ENCODE peak calls at places on chromosomes 3 and 15, in five cellular contexts. One of them, this sample, is unnamed.

GRCh38 chr3:43613980-43614379 is 7.8 kb downstream of the ANO10 start:
- DNase-seq in RWPE1: no peak
- DNase-seq in psoas muscle: no peak
- DNase-seq in NCI-H1092 treated with DMSO at 0.1 percent for 48 hours: no peak
- DNase-seq in stimulated activated naive B cell treated with anti-CD40 and anti-IgM and Interleukin-4, amounts not matched to agents 10 μg/mL and 1 μg/mL and 100 μg/mL, for 72 hours: no peak
- DNase-seq in this sample: no peak

GRCh38 chr3:114214542-114215341 is 22.6 kb downstream of the ZNF80 start:
- DNase-seq in RWPE1: no peak
- DNase-seq in psoas muscle: no peak
- DNase-seq in NCI-H1092 treated with DMSO at 0.1 percent for 48 hours: no peak
- DNase-seq in stimulated activated naive B cell treated with anti-CD40 and anti-IgM and Interleukin-4, amounts not matched to agents 10 μg/mL and 1 μg/mL and 100 μg/mL, for 72 hours: no peak
- DNase-seq in this sample: peak; percentile 30

GRCh38 chr15:65310431-65311137 is 6.1 kb downstream of the RNU5B-1 start:
- DNase-seq in RWPE1: no peak
- DNase-seq in psoas muscle: no peak
- DNase-seq in NCI-H1092 treated with DMSO at 0.1 percent for 48 hours: no peak
- DNase-seq in stimulated activated naive B cell treated with anti-CD40 and anti-IgM and Interleukin-4, amounts not matched to agents 10 μg/mL and 1 μg/mL and 100 μg/mL, for 72 hours: no peak
- DNase-seq in this sample: no peak

GRCh38 chr3:119582178-119582577 is 2.9 kb downstream of the ADPRH start:
- DNase-seq in RWPE1: no peak
- DNase-seq in psoas muscle: no peak
- DNase-seq in NCI-H1092 treated with DMSO at 0.1 percent for 48 hours: no peak
- DNase-seq in stimulated activated naive B cell treated with anti-CD40 and anti-IgM and Interleukin-4, amounts not matched to agents 10 μg/mL and 1 μg/mL and 100 μg/mL, for 72 hours: no peak
- DNase-seq in this sample: peak; percentile 48

GRCh38 chr3:173502983-173503568 is 105.5 kb downstream of the NLGN1 start:
- DNase-seq in RWPE1: no peak
- DNase-seq in psoas muscle: no peak
- DNase-seq in NCI-H1092 treated with DMSO at 0.1 percent for 48 hours: peak; percentile 59
- DNase-seq in stimulated activated naive B cell treated with anti-CD40 and anti-IgM and Interleukin-4, amounts not matched to agents 10 μg/mL and 1 μg/mL and 100 μg/mL, for 72 hours: no peak
- DNase-seq in this sample: no peak

GRCh38 chr3:38651153-38651789 is 1.8 kb upstream of the SCN5A start:
- DNase-seq in RWPE1: peak; percentile 34
- DNase-seq in psoas muscle: peak; percentile 67
- DNase-seq in NCI-H1092 treated with DMSO at 0.1 percent for 48 hours: peak; percentile 37
- DNase-seq in stimulated activated naive B cell treated with anti-CD40 and anti-IgM and Interleukin-4, amounts not matched to agents 10 μg/mL and 1 μg/mL and 100 μg/mL, for 72 hours: peak; percentile 44
- DNase-seq in this sample: peak; percentile 66

GRCh38 chr15:77228831-77229230 is 157.9 kb upstream of the TSPAN3 start:
- DNase-seq in RWPE1: no peak
- DNase-seq in psoas muscle: no peak
- DNase-seq in NCI-H1092 treated with DMSO at 0.1 percent for 48 hours: no peak
- DNase-seq in stimulated activated naive B cell treated with anti-CD40 and anti-IgM and Interleukin-4, amounts not matched to agents 10 μg/mL and 1 μg/mL and 100 μg/mL, for 72 hours: no peak
- DNase-seq in this sample: no peak

GRCh38 chr15:96346409-96346808 is 15.9 kb downstream of the NR2F2 start:
- DNase-seq in RWPE1: no peak
- DNase-seq in psoas muscle: no peak
- DNase-seq in NCI-H1092 treated with DMSO at 0.1 percent for 48 hours: no peak
- DNase-seq in stimulated activated naive B cell treated with anti-CD40 and anti-IgM and Interleukin-4, amounts not matched to agents 10 μg/mL and 1 μg/mL and 100 μg/mL, for 72 hours: no peak
- DNase-seq in this sample: no peak

GRCh38 chr3:105953831-105954230 is 85.0 kb upstream of the CBLB start:
- DNase-seq in RWPE1: no peak
- DNase-seq in psoas muscle: no peak
- DNase-seq in NCI-H1092 treated with DMSO at 0.1 percent for 48 hours: no peak
- DNase-seq in stimulated activated naive B cell treated with anti-CD40 and anti-IgM and Interleukin-4, amounts not matched to agents 10 μg/mL and 1 μg/mL and 100 μg/mL, for 72 hours: no peak
- DNase-seq in this sample: no peak

GRCh38 chr3:188211476-188211875 is 57.5 kb downstream of the LPP start:
- DNase-seq in RWPE1: no peak
- DNase-seq in psoas muscle: no peak
- DNase-seq in NCI-H1092 treated with DMSO at 0.1 percent for 48 hours: no peak
- DNase-seq in stimulated activated naive B cell treated with anti-CD40 and anti-IgM and Interleukin-4, amounts not matched to agents 10 μg/mL and 1 μg/mL and 100 μg/mL, for 72 hours: no peak
- DNase-seq in this sample: no peak

GRCh38 chr3:187112934-187113793 is 26.1 kb downstream of the RPL39L start:
- DNase-seq in RWPE1: peak; percentile 20
- DNase-seq in psoas muscle: no peak
- DNase-seq in NCI-H1092 treated with DMSO at 0.1 percent for 48 hours: peak; percentile 5
- DNase-seq in stimulated activated naive B cell treated with anti-CD40 and anti-IgM and Interleukin-4, amounts not matched to agents 10 μg/mL and 1 μg/mL and 100 μg/mL, for 72 hours: no peak
- DNase-seq in this sample: no peak

GRCh38 chr15:69059170-69059943 is 44.9 kb downstream of the NOX5 start:
- DNase-seq in RWPE1: peak; percentile 94
- DNase-seq in psoas muscle: peak; percentile 88
- DNase-seq in NCI-H1092 treated with DMSO at 0.1 percent for 48 hours: peak; percentile 61
- DNase-seq in stimulated activated naive B cell treated with anti-CD40 and anti-IgM and Interleukin-4, amounts not matched to agents 10 μg/mL and 1 μg/mL and 100 μg/mL, for 72 hours: peak; percentile 44
- DNase-seq in this sample: peak; percentile 52

GRCh38 chr3:48960841-48961413 is 29.1 kb upstream of the P4HTM start:
- DNase-seq in RWPE1: no peak
- DNase-seq in psoas muscle: no peak
- DNase-seq in NCI-H1092 treated with DMSO at 0.1 percent for 48 hours: no peak
- DNase-seq in stimulated activated naive B cell treated with anti-CD40 and anti-IgM and Interleukin-4, amounts not matched to agents 10 μg/mL and 1 μg/mL and 100 μg/mL, for 72 hours: no peak
- DNase-seq in this sample: no peak

GRCh38 chr3:46276497-46277099 is 34.3 kb downstream of the CCR3 start:
- DNase-seq in RWPE1: peak; percentile 15
- DNase-seq in psoas muscle: no peak
- DNase-seq in NCI-H1092 treated with DMSO at 0.1 percent for 48 hours: peak; percentile 3
- DNase-seq in stimulated activated naive B cell treated with anti-CD40 and anti-IgM and Interleukin-4, amounts not matched to agents 10 μg/mL and 1 μg/mL and 100 μg/mL, for 72 hours: peak; percentile 66
- DNase-seq in this sample: peak; percentile 74

GRCh38 chr15:74773329-74773728 is 8.6 kb upstream of the CSK start:
- DNase-seq in RWPE1: no peak
- DNase-seq in psoas muscle: no peak
- DNase-seq in NCI-H1092 treated with DMSO at 0.1 percent for 48 hours: no peak
- DNase-seq in stimulated activated naive B cell treated with anti-CD40 and anti-IgM and Interleukin-4, amounts not matched to agents 10 μg/mL and 1 μg/mL and 100 μg/mL, for 72 hours: no peak
- DNase-seq in this sample: no peak

GRCh38 chr3:119120480-119120879 is 25.5 kb upstream of the TEX55 start:
- DNase-seq in RWPE1: no peak
- DNase-seq in psoas muscle: no peak
- DNase-seq in NCI-H1092 treated with DMSO at 0.1 percent for 48 hours: no peak
- DNase-seq in stimulated activated naive B cell treated with anti-CD40 and anti-IgM and Interleukin-4, amounts not matched to agents 10 μg/mL and 1 μg/mL and 100 μg/mL, for 72 hours: no peak
- DNase-seq in this sample: no peak

GRCh38 chr15:29939404-29939803 is 117.1 kb upstream of the TJP1 start:
- DNase-seq in RWPE1: peak; percentile 68
- DNase-seq in psoas muscle: no peak
- DNase-seq in NCI-H1092 treated with DMSO at 0.1 percent for 48 hours: no peak
- DNase-seq in stimulated activated naive B cell treated with anti-CD40 and anti-IgM and Interleukin-4, amounts not matched to agents 10 μg/mL and 1 μg/mL and 100 μg/mL, for 72 hours: no peak
- DNase-seq in this sample: no peak

GRCh38 chr3:160460033-160460432 is 10.4 kb upstream of the TRIM59 start:
- DNase-seq in RWPE1: no peak
- DNase-seq in psoas muscle: no peak
- DNase-seq in NCI-H1092 treated with DMSO at 0.1 percent for 48 hours: no peak
- DNase-seq in stimulated activated naive B cell treated with anti-CD40 and anti-IgM and Interleukin-4, amounts not matched to agents 10 μg/mL and 1 μg/mL and 100 μg/mL, for 72 hours: no peak
- DNase-seq in this sample: no peak

GRCh38 chr3:3107181-3107580 is 3.0 kb downstream of the IL5RA start:
- DNase-seq in RWPE1: no peak
- DNase-seq in psoas muscle: no peak
- DNase-seq in NCI-H1092 treated with DMSO at 0.1 percent for 48 hours: no peak
- DNase-seq in stimulated activated naive B cell treated with anti-CD40 and anti-IgM and Interleukin-4, amounts not matched to agents 10 μg/mL and 1 μg/mL and 100 μg/mL, for 72 hours: no peak
- DNase-seq in this sample: no peak

GRCh38 chr3:12287727-12288465 is 974 bp upstream of the PPARG start:
- DNase-seq in RWPE1: no peak
- DNase-seq in psoas muscle: peak; percentile 39
- DNase-seq in NCI-H1092 treated with DMSO at 0.1 percent for 48 hours: no peak
- DNase-seq in stimulated activated naive B cell treated with anti-CD40 and anti-IgM and Interleukin-4, amounts not matched to agents 10 μg/mL and 1 μg/mL and 100 μg/mL, for 72 hours: no peak
- DNase-seq in this sample: no peak

GRCh38 chr15:78316211-78317077 is 17.0 kb upstream of the SKIC8 start:
- DNase-seq in RWPE1: no peak
- DNase-seq in psoas muscle: no peak
- DNase-seq in NCI-H1092 treated with DMSO at 0.1 percent for 48 hours: peak; percentile 39
- DNase-seq in stimulated activated naive B cell treated with anti-CD40 and anti-IgM and Interleukin-4, amounts not matched to agents 10 μg/mL and 1 μg/mL and 100 μg/mL, for 72 hours: no peak
- DNase-seq in this sample: no peak

GRCh38 chr3:120622870-120623718 is 27.0 kb downstream of the NDUFB4 start:
- DNase-seq in RWPE1: peak; percentile 72
- DNase-seq in psoas muscle: no peak
- DNase-seq in NCI-H1092 treated with DMSO at 0.1 percent for 48 hours: no peak
- DNase-seq in stimulated activated naive B cell treated with anti-CD40 and anti-IgM and Interleukin-4, amounts not matched to agents 10 μg/mL and 1 μg/mL and 100 μg/mL, for 72 hours: no peak
- DNase-seq in this sample: no peak